ENCODE peak calls at places on chromosomes 1 and 21, in nine cellular contexts. U, L, T, F, Q, G, C, A and M are unnamed samples.
A peak's percentile ranks its signal among the peaks of the same experiment; 100 is the strongest.

GRCh38 chr1:5502310-5503194 is 489.7 kb downstream of the NPHP4 start:
- DNase-seq in A (no peak), U (no peak), F (no peak), L (no peak), Q (no peak), T (no peak), C (no peak), G (no peak), M (no peak)

GRCh38 chr1:100606438-100606837 is 68.5 kb downstream of the GPR88 start:
- DNase-seq in F (peak; percentile 76), C (no peak), Q (peak; percentile 89), L (peak; percentile 24), U (no peak), A (peak; percentile 69), G (peak; percentile 41), T (peak; percentile 22), M (no peak)

GRCh38 chr1:231699769-231700168 is 73.2 kb downstream of the DISC1 start:
- DNase-seq in A (peak; percentile 16), F (peak; percentile 20), T (no peak), U (no peak), L (no peak), C (no peak), G (no peak), Q (peak; percentile 61), M (no peak)

GRCh38 chr1:164440222-164440621 is 118.8 kb upstream of the PBX1 start:
- DNase-seq in G (no peak), L (peak; percentile 16), C (peak; percentile 30), A (peak; percentile 18), U (no peak), Q (peak; percentile 66), T (peak; percentile 21), F (peak; percentile 38), M (peak; percentile 16)

GRCh38 chr21:34807146-34807880 is 138.5 kb downstream of the CLIC6 start:
- DNase-seq in T (no peak), U (no peak), G (no peak), Q (peak; percentile 99), F (peak; percentile 93), L (no peak), A (peak; percentile 98), C (no peak), M (no peak)

GRCh38 chr1:227174136-227174535 is 144.2 kb downstream of the CDC42BPA start:
- DNase-seq in G (no peak), C (no peak), U (no peak), A (peak; percentile 16), L (no peak), F (peak; percentile 51), Q (peak; percentile 38), T (no peak), M (no peak)

GRCh38 chr1:115314765-115315164 is 23.3 kb downstream of the NGF start:
- DNase-seq in U (no peak), T (no peak), Q (peak; percentile 71), G (no peak), C (no peak), F (peak; percentile 85), A (peak; percentile 69), L (no peak), M (no peak)

GRCh38 chr1:32215629-32216505 is 6.3 kb downstream of the TMEM234 start:
- DNase-seq in C (peak; percentile 41), A (peak; percentile 53), Q (peak; percentile 80), T (peak; percentile 78), U (peak; percentile 68), L (peak; percentile 29), G (peak; percentile 40), F (peak; percentile 68), M (peak; percentile 70)

GRCh38 chr1:116373451-116374339 is 651 bp downstream of the ATP1A1 start:
- DNase-seq in L (peak; percentile 71), A (no peak), U (peak; percentile 36), F (peak; percentile 47), T (peak; percentile 62), Q (peak; percentile 46), G (peak; percentile 71), C (peak; percentile 60), M (peak; percentile 74)

GRCh38 chr1:23483327-23484252 is at the start of gene ASAP3:
- DNase-seq in T (peak; percentile 76), A (no peak), G (peak; percentile 37), F (peak; percentile 85), U (peak; percentile 23), Q (peak; percentile 42), C (peak; percentile 72), L (peak; percentile 60), M (peak; percentile 44)

GRCh38 chr1:226476657-226477319 is 68.9 kb upstream of the PARP1 start:
- DNase-seq in T (no peak), L (no peak), U (no peak), F (no peak), C (no peak), Q (peak; percentile 20), A (no peak), G (no peak), M (no peak)

GRCh38 chr1:31970873-31971272 is 32.7 kb upstream of the PTP4A2 start:
- DNase-seq in C (no peak), Q (no peak), L (no peak), F (no peak), A (no peak), T (no peak), G (no peak), U (no peak), M (no peak)

GRCh38 chr1:202659974-202660373 is 50.3 kb downstream of the SYT2 start:
- DNase-seq in L (no peak), U (no peak), A (no peak), F (no peak), C (no peak), G (no peak), Q (no peak), T (no peak), M (no peak)

GRCh38 chr1:32239335-32239734 is 7.7 kb upstream of the FAM167B start:
- DNase-seq in L (no peak), G (no peak), C (no peak), A (no peak), U (no peak), F (no peak), Q (no peak), T (peak; percentile 24), M (peak; percentile 21)

GRCh38 chr1:12438349-12438924 is 179.6 kb downstream of the DHRS3 start:
- DNase-seq in C (no peak), L (no peak), U (no peak), Q (peak; percentile 52), F (no peak), T (no peak), G (no peak), A (no peak), M (no peak)

GRCh38 chr1:210342986-210343780 is 14.5 kb downstream of the HHAT start:
- DNase-seq in T (no peak), Q (no peak), U (no peak), A (no peak), G (no peak), C (no peak), F (no peak), L (no peak), M (no peak)

GRCh38 chr1:15733726-15734226 is 2.3 kb upstream of the SLC25A34 start:
- DNase-seq in F (no peak), U (no peak), Q (no peak), T (no peak), G (no peak), C (no peak), L (no peak), A (no peak), M (no peak)

GRCh38 chr1:228374711-228375577 is 31.7 kb downstream of the TRIM11 start:
- DNase-seq in Q (peak; percentile 89), G (peak; percentile 89), F (peak; percentile 99), A (peak; percentile 56), L (peak; percentile 87), T (no peak), C (peak; percentile 89), U (no peak), M (no peak)

GRCh38 chr1:218488986-218489385 is 143.8 kb downstream of the TGFB2 start:
- DNase-seq in L (no peak), T (no peak), U (no peak), Q (peak; percentile 84), F (no peak), A (peak; percentile 93), G (no peak), C (no peak), M (no peak)

GRCh38 chr1:227856147-227856858 is 40.8 kb downstream of the PRSS38 start:
- DNase-seq in U (no peak), Q (no peak), L (no peak), F (no peak), A (no peak), T (no peak), C (no peak), G (no peak), M (no peak)

GRCh38 chr1:235199441-235199840 is 38.4 kb upstream of the RBM34 start:
- DNase-seq in U (peak; percentile 25), L (no peak), C (no peak), G (no peak), T (peak; percentile 20), A (peak; percentile 47), F (peak; percentile 82), Q (peak; percentile 88), M (no peak)
- TF ChIP-seq CTCF in U (peak; percentile 60), L (peak; percentile 40), C (no peak), G (no peak), T (no peak), A (peak; percentile 59), F (peak; percentile 59), Q (peak; percentile 72), M (peak; percentile 13)

GRCh38 chr1:229839800-229840199 is 213.8 kb downstream of the URB2 start:
- DNase-seq in L (no peak), U (no peak), G (no peak), C (no peak), F (no peak), A (no peak), Q (no peak), T (no peak), M (no peak)
- TF ChIP-seq CTCF in L (no peak), U (no peak), G (no peak), C (no peak), F (no peak), A (no peak), Q (no peak), T (no peak), M (no peak)

DNA sequence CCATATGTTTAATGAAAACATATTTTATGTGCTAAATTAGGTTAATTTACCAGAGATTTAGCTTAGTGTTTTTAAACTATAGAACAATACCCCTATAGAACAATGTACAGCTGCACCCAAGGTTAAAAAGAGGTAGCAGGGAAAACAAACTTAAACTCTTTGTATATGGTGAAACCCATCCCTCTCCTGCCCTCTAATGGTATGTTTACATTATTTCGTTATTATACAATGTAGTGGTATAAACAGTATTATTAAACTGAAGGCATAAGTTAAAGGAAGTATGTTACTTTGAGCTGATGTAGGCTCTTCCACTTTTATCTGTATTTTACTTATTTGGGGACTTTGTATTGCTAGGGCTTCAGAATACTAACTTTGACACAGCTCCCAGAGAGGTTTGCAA is 16.7 kb upstream of the ZYG11A start:
- DNase-seq in Q (peak; percentile 30), G (no peak), F (peak; percentile 4), C (no peak), L (no peak), A (no peak), T (no peak), U (no peak), M (no peak)
- TF ChIP-seq CTCF in Q (peak; percentile 36), G (no peak), F (peak; percentile 10), C (no peak), L (no peak), A (no peak), T (no peak), U (peak; percentile 50), M (no peak)

DNA sequence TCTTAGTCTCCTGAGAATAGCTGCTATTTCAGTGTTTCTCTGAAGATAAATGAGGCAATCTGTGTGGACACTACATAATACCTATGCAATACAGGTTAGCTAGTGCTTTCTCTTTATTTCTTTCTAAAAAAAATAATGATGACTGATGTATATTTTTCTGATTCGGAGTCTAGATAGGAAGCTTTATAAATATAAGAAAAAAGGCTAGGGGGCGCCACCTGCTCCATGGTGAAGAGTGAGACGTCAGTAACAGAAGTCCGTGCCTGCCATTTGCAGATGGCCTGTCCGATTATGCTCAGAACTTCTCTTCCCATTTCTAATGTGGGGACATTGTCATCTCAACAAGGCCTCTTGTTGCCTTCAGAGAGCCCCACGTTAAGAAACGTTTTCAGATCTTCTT is 26.4 kb downstream of the QSOX1 start:
- DNase-seq in L (no peak), U (peak; percentile 49), T (peak; percentile 44), F (peak; percentile 20), C (no peak), G (no peak), Q (peak; percentile 40), A (peak; percentile 37), M (peak; percentile 30)
- TF ChIP-seq CTCF in L (peak; percentile 44), U (peak; percentile 61), T (peak; percentile 49), F (peak; percentile 43), C (no peak), G (peak; percentile 25), Q (peak; percentile 57), A (peak; percentile 60), M (peak; percentile 37)